ENCODE peak calls at places on chromosomes 1 and 21, in five cellular contexts. B is uterus, R is adrenal gland, A is HCT116, C is GM12891. W is an unnamed sample.
A peak's percentile ranks its signal among the peaks of the same experiment; 100 is the strongest.

GRCh38 chr1:31598980-31599379 is 18.5 kb upstream of the HCRTR1 start:
- DNase-seq in R (no peak), A (no peak), C (no peak), B (no peak), W (no peak)

GRCh38 chr1:98292994-98293393 is 368.5 kb upstream of the SNX7 start:
- DNase-seq in B (no peak), R (no peak), A (no peak), C (no peak), W (no peak)

GRCh38 chr1:29549001-29549400 is 312.7 kb downstream of the PTPRU start:
- DNase-seq in C (no peak), B (no peak), R (no peak), A (no peak), W (no peak)

GRCh38 chr1:20124451-20125057 is 5.2 kb upstream of the PLA2G2D start:
- DNase-seq in C (no peak), R (peak; percentile 81), B (peak; percentile 21), A (peak; percentile 57), W (peak; percentile 68)

GRCh38 chr1:34650800-34651199 is 104.0 kb upstream of the GJB5 start:
- DNase-seq in R (no peak), A (no peak), C (no peak), B (no peak), W (no peak)

GRCh38 chr1:207431508-207431907 is 22.6 kb upstream of the CR2 start:
- DNase-seq in C (no peak), A (no peak), B (no peak), R (no peak), W (no peak)

GRCh38 chr21:45511661-45512431 is 30.4 kb downstream of the SLC19A1 start:
- DNase-seq in C (no peak), B (no peak), R (no peak), A (no peak), W (no peak)

GRCh38 chr1:112395261-112395831 is 668 bp upstream of the CTTNBP2NL start:
- DNase-seq in R (no peak), C (no peak), A (no peak), B (no peak), W (no peak)

GRCh38 chr21:42343556-42343955 is 7.2 kb downstream of the TFF2 start:
- DNase-seq in R (peak; percentile 9), B (no peak), A (no peak), C (no peak), W (no peak)

GRCh38 chr1:27572019-27572678 is 31.8 kb downstream of the AHDC1 start:
- DNase-seq in A (no peak), C (no peak), B (peak; percentile 38), R (no peak), W (no peak)

GRCh38 chr21:44953628-44954021 is 13.8 kb downstream of the SLX9 start:
- DNase-seq in C (no peak), B (no peak), R (no peak), A (no peak), W (no peak)

GRCh38 chr1:157932082-157932481 is 61.4 kb upstream of the KIRREL1 start:
- DNase-seq in B (no peak), C (no peak), R (no peak), A (no peak), W (no peak)

GRCh38 chr1:33319186-33319948 is 1.5 kb downstream of the A3GALT2 start:
- DNase-seq in C (no peak), B (no peak), R (no peak), A (no peak), W (no peak)

GRCh38 chr1:26327956-26328362 is 10.2 kb downstream of the CD52 start:
- DNase-seq in C (no peak), A (no peak), R (no peak), B (no peak), W (no peak)

GRCh38 chr1:220761688-220762427 is 13.7 kb downstream of the MTARC2 start:
- DNase-seq in A (no peak), B (no peak), R (no peak), C (no peak), W (no peak)

GRCh38 chr1:37723390-37724078 is 31.2 kb downstream of the CDCA8 start:
- DNase-seq in R (no peak), B (no peak), C (no peak), A (no peak), W (no peak)

GRCh38 chr1:47650205-47650604 is 212.4 kb downstream of the FOXD2 start:
- DNase-seq in R (no peak), A (peak; percentile 69), B (no peak), C (no peak), W (no peak)

GRCh38 chr1:36890776-36891175 is 143.5 kb downstream of the GRIK3 start:
- DNase-seq in R (no peak), C (no peak), B (no peak), A (no peak), W (no peak)

GRCh38 chr1:107496002-107496401 is 355.2 kb downstream of the NTNG1 start:
- DNase-seq in A (no peak), B (no peak), C (no peak), R (no peak), W (no peak)

GRCh38 chr1:176188604-176189003 is 18.5 kb downstream of the COP1 start:
- DNase-seq in R (no peak), B (no peak), A (no peak), C (no peak), W (no peak)

GRCh38 chr1:153752072-153752471 is 23.1 kb upstream of the SLC27A3 start:
- DNase-seq in A (no peak), B (no peak), C (no peak), R (no peak), W (no peak)

GRCh38 chr1:183670169-183670568 is 17.1 kb upstream of the APOBEC4 start:
- DNase-seq in B (no peak), R (no peak), C (no peak), A (no peak), W (no peak)

GRCh38 chr1:162942903-162943567 is 82.1 kb upstream of the CCDC190 start:
- DNase-seq in C (no peak), R (peak; percentile 22), A (no peak), B (no peak), W (no peak)

GRCh38 chr1:222129041-222129440 is 387.2 kb upstream of the DUSP10 start:
- DNase-seq in B (no peak), A (no peak), C (no peak), R (no peak), W (no peak)

GRCh38 chr1:100565533-100565932 is 27.6 kb downstream of the GPR88 start:
- DNase-seq in B (no peak), R (no peak), A (no peak), C (no peak), W (no peak)

GRCh38 chr1:238738942-238739341 is 647.4 kb upstream of the CHRM3 start:
- DNase-seq in R (no peak), A (no peak), B (no peak), C (no peak), W (no peak)

GRCh38 chr1:57464756-57465155 is 40.9 kb upstream of the DAB1 start:
- DNase-seq in B (no peak), C (no peak), A (no peak), R (no peak), W (no peak)

GRCh38 chr1:209652873-209653401 is 712 bp upstream of the LAMB3 start:
- DNase-seq in A (peak; percentile 98), R (peak; percentile 58), B (no peak), C (no peak), W (peak; percentile 67)

GRCh38 chr1:28877132-28877781 is 37.1 kb upstream of the EPB41 start:
- DNase-seq in A (peak; percentile 79), R (peak; percentile 85), C (peak; percentile 58), B (peak; percentile 78), W (no peak)

GRCh38 chr1:201170533-201171062 is 16.3 kb upstream of the TMEM9 start:
- DNase-seq in A (peak; percentile 92), C (peak; percentile 84), R (peak; percentile 97), B (peak; percentile 96), W (peak; percentile 92)
- TF ChIP-seq POLR2A in A (peak; percentile 80), C (no peak), R (peak; percentile 90), B (peak; percentile 85), W (peak; percentile 48)

DNA sequence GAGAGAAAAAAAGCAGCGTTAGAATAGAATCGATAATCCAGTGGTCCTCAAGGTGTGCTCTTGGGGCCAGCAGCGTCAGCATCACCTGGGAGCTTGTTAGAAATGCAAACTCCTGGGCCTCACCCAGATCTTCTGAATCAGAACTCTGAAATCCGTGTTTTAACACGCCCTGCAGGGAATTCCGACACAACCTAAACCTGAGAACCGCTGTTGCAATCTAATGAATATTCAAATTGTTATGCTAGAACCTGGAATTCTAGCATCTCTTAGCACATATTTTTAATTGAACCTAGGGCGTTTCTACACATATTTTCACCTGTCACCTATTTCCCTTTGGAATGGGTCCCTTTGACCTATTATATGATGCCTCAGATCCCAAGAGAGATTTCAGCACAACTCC is 175.7 kb downstream of the PSMG1 start:
- DNase-seq in B (no peak), R (no peak), C (no peak), A (no peak), W (no peak)
- TF ChIP-seq POLR2A in B (no peak), R (no peak), C (no peak), A (no peak), W (no peak)

GRCh38 chr21:34510148-34511142 is 1.6 kb downstream of the KCNE1 start:
- DNase-seq in A (peak; percentile 18), R (peak; percentile 82), C (peak; percentile 68), B (no peak), W (peak; percentile 52)

GRCh38 chr21:34513109-34513675 is 1.2 kb upstream of the KCNE1 start:
- DNase-seq in B (no peak), A (no peak), C (no peak), R (no peak), W (no peak)

GRCh38 chr21:34511154-34511553 is 856 bp downstream of the KCNE1 start:
- DNase-seq in C (no peak), A (no peak), B (no peak), R (no peak), W (no peak)

GRCh38 chr21:34514576-34515135 is 2.6 kb upstream of the KCNE1 start:
- DNase-seq in C (no peak), B (no peak), R (no peak), A (no peak), W (no peak)

DNA sequence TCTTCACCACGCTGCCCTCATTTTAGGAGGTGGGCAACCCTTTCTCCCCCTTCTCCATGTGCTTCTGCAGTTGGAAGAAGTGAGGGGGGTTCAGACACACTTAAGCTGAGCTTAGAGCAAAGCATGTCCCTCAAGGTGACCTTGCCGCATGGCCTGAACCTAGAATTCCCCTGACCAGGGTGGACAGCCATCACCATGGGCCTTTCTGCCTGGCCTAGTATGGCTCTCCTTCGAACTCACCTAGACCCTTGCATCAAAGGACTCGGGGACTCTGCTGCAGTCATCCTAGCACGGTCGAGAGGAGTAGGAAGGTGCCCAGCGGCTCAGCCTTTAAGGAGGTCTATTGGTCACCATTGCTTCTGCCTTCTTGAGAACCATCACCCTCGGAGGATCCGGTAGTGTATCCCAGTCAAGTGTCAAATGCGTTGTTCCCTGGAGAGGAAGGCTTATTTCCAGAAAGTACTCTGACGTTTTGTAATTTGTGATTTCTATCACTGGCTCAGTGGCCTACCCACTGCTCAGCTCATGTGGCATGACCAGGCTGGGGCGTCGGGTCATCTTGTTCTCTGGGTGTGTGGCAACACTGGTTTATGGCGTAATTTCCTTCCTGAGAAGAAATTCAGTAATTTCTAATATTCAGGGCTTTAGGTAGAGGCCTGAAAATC is at the start of gene KCNE1:
- DNase-seq in A (no peak), R (peak; percentile 65), B (no peak), C (no peak), W (no peak)
- TF ChIP-seq POLR2A in A (no peak), R (no peak), B (no peak), C (no peak), W (no peak)

GRCh38 chr1:1507305-1507704 is 4.7 kb upstream of the ATAD3A start:
- DNase-seq in B (no peak), R (no peak), A (no peak), C (no peak), W (no peak)

GRCh38 chr1:1510912-1511532 is 940 bp upstream of the ATAD3A start:
- DNase-seq in R (no peak), B (no peak), C (no peak), A (peak; percentile 59), W (peak; percentile 70)

GRCh38 chr1:1511533-1512285 is at the start of gene ATAD3A:
- DNase-seq in R (peak; percentile 99), B (peak; percentile 98), A (peak; percentile 93), C (peak; percentile 99), W (peak; percentile 99)
- TF ChIP-seq POLR2A in R (peak; percentile 67), B (peak; percentile 69), A (no peak), C (peak; percentile 55), W (peak; percentile 90)